ENCODE peak calls at places on chromosome 13, in six cellular contexts. O is activated naive CD8-positive, alpha-beta T cell treated with anti-CD3 and anti-CD28 coated beads for 36 hours; Q is T-helper 17 cell; N is activated T-cell treated with anti-CD3 and anti-CD28 coated beads for 1 hour; W is breast epithelium; M is stimulated activated CD8-positive, alpha-beta memory T cell treated with anti-CD3 and anti-CD28 coated beads, Interleukin-7, amount 100 ng/mL, for 4 hours. E is an unnamed sample.
A peak's percentile ranks its signal among the peaks of the same experiment; 100 is the strongest.

GRCh38 chr13:97012251-97013048 is 18.2 kb upstream of the OXGR1 start:
- DNase-seq in O (no peak), Q (no peak), N (no peak), W (no peak), M (no peak), E (no peak)

GRCh38 chr13:42985312-42986175 is 6.5 kb downstream of the EPSTI1 start:
- DNase-seq in O (no peak), Q (no peak), N (no peak), W (no peak), M (no peak), E (no peak)

GRCh38 chr13:102688306-102688973 is 6.4 kb downstream of the METTL21C start:
- DNase-seq in O (no peak), Q (no peak), N (no peak), W (no peak), M (no peak), E (no peak)

GRCh38 chr13:44249439-44249838 is 124.2 kb upstream of the SERP2 start:
- DNase-seq in O (no peak), Q (no peak), N (no peak), W (peak; percentile 73), M (no peak), E (no peak)

GRCh38 chr13:80814541-80814940 is 473.6 kb upstream of the SPRY2 start:
- DNase-seq in O (no peak), Q (no peak), N (no peak), W (no peak), M (no peak), E (no peak)

GRCh38 chr13:33931397-33931987 is 113.5 kb downstream of the RFC3 start:
- DNase-seq in O (no peak), Q (no peak), N (no peak), W (no peak), M (no peak), E (no peak)

GRCh38 chr13:85608255-85608829 is 190.9 kb downstream of the SLITRK6 start:
- DNase-seq in O (no peak), Q (no peak), N (no peak), W (no peak), M (no peak), E (no peak)

GRCh38 chr13:111021270-111021669 is 93.8 kb upstream of the ARHGEF7 start:
- DNase-seq in O (no peak), Q (no peak), N (no peak), W (no peak), M (no peak), E (no peak)

GRCh38 chr13:26007261-26007765 is 44.5 kb downstream of the SHISA2 start:
- DNase-seq in O (no peak), Q (no peak), N (no peak), W (no peak), M (no peak), E (no peak)

E was measured in esophagus squamous epithelium.